ENCODE peak calls at places on chromosomes 16 and 17, in nine cellular contexts. One of them, this sample, is unnamed.

GRCh38 chr17:63568563-63568962 is 18.3 kb downstream of the DCAF7 start:
- DNase-seq in hepatocyte: no peak
- DNase-seq in GM03348: no peak
- DNase-seq in germinal center: no peak
- DNase-seq in stimulated activated CD4-positive, alpha-beta T cell treated with anti-CD3 and anti-CD28 coated beads, TNF-alpha, amount 100 ng/mL, for 24 hours: no peak
- DNase-seq in fibroblast of the aortic adventitia: no peak
- DNase-seq in stimulated activated naive CD8-positive, alpha-beta T cell treated with anti-CD3 and anti-CD28 coated beads, Interleukin-15, amount 100 ng/mL, for 72 hours: no peak
- DNase-seq in amniotic stem cell: no peak
- DNase-seq in activated naive CD8-positive, alpha-beta T cell treated with anti-CD3 and anti-CD28 coated beads, Interleukin-2, amount 50 U/mL, for 24 hours: no peak
- DNase-seq in this sample: no peak

GRCh38 chr17:49925916-49926315 is 43.1 kb upstream of the DLX4 start:
- DNase-seq in hepatocyte: no peak
- DNase-seq in GM03348: peak
- DNase-seq in germinal center: no peak
- DNase-seq in stimulated activated CD4-positive, alpha-beta T cell treated with anti-CD3 and anti-CD28 coated beads, TNF-alpha, amount 100 ng/mL, for 24 hours: no peak
- DNase-seq in fibroblast of the aortic adventitia: peak
- DNase-seq in stimulated activated naive CD8-positive, alpha-beta T cell treated with anti-CD3 and anti-CD28 coated beads, Interleukin-15, amount 100 ng/mL, for 72 hours: no peak
- DNase-seq in amniotic stem cell: no peak
- DNase-seq in activated naive CD8-positive, alpha-beta T cell treated with anti-CD3 and anti-CD28 coated beads, Interleukin-2, amount 50 U/mL, for 24 hours: no peak
- DNase-seq in this sample: no peak

GRCh38 chr16:85709766-85710423 is 21.1 kb upstream of the GINS2 start:
- DNase-seq in hepatocyte: no peak
- DNase-seq in GM03348: no peak
- DNase-seq in germinal center: no peak
- DNase-seq in stimulated activated CD4-positive, alpha-beta T cell treated with anti-CD3 and anti-CD28 coated beads, TNF-alpha, amount 100 ng/mL, for 24 hours: no peak
- DNase-seq in fibroblast of the aortic adventitia: no peak
- DNase-seq in stimulated activated naive CD8-positive, alpha-beta T cell treated with anti-CD3 and anti-CD28 coated beads, Interleukin-15, amount 100 ng/mL, for 72 hours: no peak
- DNase-seq in amniotic stem cell: no peak
- DNase-seq in activated naive CD8-positive, alpha-beta T cell treated with anti-CD3 and anti-CD28 coated beads, Interleukin-2, amount 50 U/mL, for 24 hours: no peak
- DNase-seq in this sample: peak

GRCh38 chr16:1839554-1839953 is 12.5 kb downstream of the FAHD1 start:
- DNase-seq in hepatocyte: no peak
- DNase-seq in GM03348: peak
- DNase-seq in germinal center: no peak
- DNase-seq in stimulated activated CD4-positive, alpha-beta T cell treated with anti-CD3 and anti-CD28 coated beads, TNF-alpha, amount 100 ng/mL, for 24 hours: no peak
- DNase-seq in fibroblast of the aortic adventitia: peak
- DNase-seq in stimulated activated naive CD8-positive, alpha-beta T cell treated with anti-CD3 and anti-CD28 coated beads, Interleukin-15, amount 100 ng/mL, for 72 hours: no peak
- DNase-seq in amniotic stem cell: no peak
- DNase-seq in activated naive CD8-positive, alpha-beta T cell treated with anti-CD3 and anti-CD28 coated beads, Interleukin-2, amount 50 U/mL, for 24 hours: no peak
- DNase-seq in this sample: no peak

GRCh38 chr17:33124871-33125551 is 133.4 kb downstream of the SPACA3 start:
- DNase-seq in hepatocyte: no peak
- DNase-seq in GM03348: no peak
- DNase-seq in germinal center: no peak
- DNase-seq in stimulated activated CD4-positive, alpha-beta T cell treated with anti-CD3 and anti-CD28 coated beads, TNF-alpha, amount 100 ng/mL, for 24 hours: no peak
- DNase-seq in fibroblast of the aortic adventitia: no peak
- DNase-seq in stimulated activated naive CD8-positive, alpha-beta T cell treated with anti-CD3 and anti-CD28 coated beads, Interleukin-15, amount 100 ng/mL, for 72 hours: no peak
- DNase-seq in amniotic stem cell: no peak
- DNase-seq in activated naive CD8-positive, alpha-beta T cell treated with anti-CD3 and anti-CD28 coated beads, Interleukin-2, amount 50 U/mL, for 24 hours: no peak
- DNase-seq in this sample: no peak

GRCh38 chr16:27237229-27238015 is 31.1 kb downstream of the NSMCE1 start:
- DNase-seq in hepatocyte: peak
- DNase-seq in GM03348: no peak
- DNase-seq in germinal center: peak
- DNase-seq in stimulated activated CD4-positive, alpha-beta T cell treated with anti-CD3 and anti-CD28 coated beads, TNF-alpha, amount 100 ng/mL, for 24 hours: peak
- DNase-seq in fibroblast of the aortic adventitia: no peak
- DNase-seq in stimulated activated naive CD8-positive, alpha-beta T cell treated with anti-CD3 and anti-CD28 coated beads, Interleukin-15, amount 100 ng/mL, for 72 hours: peak
- DNase-seq in amniotic stem cell: no peak
- DNase-seq in activated naive CD8-positive, alpha-beta T cell treated with anti-CD3 and anti-CD28 coated beads, Interleukin-2, amount 50 U/mL, for 24 hours: peak
- DNase-seq in this sample: peak

GRCh38 chr17:9467518-9467917 is 108.1 kb downstream of the STX8 start:
- DNase-seq in hepatocyte: no peak
- DNase-seq in GM03348: no peak
- DNase-seq in germinal center: no peak
- DNase-seq in stimulated activated CD4-positive, alpha-beta T cell treated with anti-CD3 and anti-CD28 coated beads, TNF-alpha, amount 100 ng/mL, for 24 hours: no peak
- DNase-seq in fibroblast of the aortic adventitia: no peak
- DNase-seq in stimulated activated naive CD8-positive, alpha-beta T cell treated with anti-CD3 and anti-CD28 coated beads, Interleukin-15, amount 100 ng/mL, for 72 hours: no peak
- DNase-seq in amniotic stem cell: no peak
- DNase-seq in activated naive CD8-positive, alpha-beta T cell treated with anti-CD3 and anti-CD28 coated beads, Interleukin-2, amount 50 U/mL, for 24 hours: no peak
- DNase-seq in this sample: no peak

GRCh38 chr16:4550587-4550986 is 5.6 kb upstream of the C16orf96 start:
- DNase-seq in hepatocyte: no peak
- DNase-seq in GM03348: no peak
- DNase-seq in germinal center: no peak
- DNase-seq in stimulated activated CD4-positive, alpha-beta T cell treated with anti-CD3 and anti-CD28 coated beads, TNF-alpha, amount 100 ng/mL, for 24 hours: no peak
- DNase-seq in fibroblast of the aortic adventitia: peak
- DNase-seq in stimulated activated naive CD8-positive, alpha-beta T cell treated with anti-CD3 and anti-CD28 coated beads, Interleukin-15, amount 100 ng/mL, for 72 hours: no peak
- DNase-seq in amniotic stem cell: no peak
- DNase-seq in activated naive CD8-positive, alpha-beta T cell treated with anti-CD3 and anti-CD28 coated beads, Interleukin-2, amount 50 U/mL, for 24 hours: no peak
- DNase-seq in this sample: no peak

GRCh38 chr17:17497065-17497844 is 1.1 kb upstream of the RASD1 start:
- DNase-seq in hepatocyte: no peak
- DNase-seq in GM03348: no peak
- DNase-seq in germinal center: no peak
- DNase-seq in stimulated activated CD4-positive, alpha-beta T cell treated with anti-CD3 and anti-CD28 coated beads, TNF-alpha, amount 100 ng/mL, for 24 hours: no peak
- DNase-seq in fibroblast of the aortic adventitia: peak
- DNase-seq in stimulated activated naive CD8-positive, alpha-beta T cell treated with anti-CD3 and anti-CD28 coated beads, Interleukin-15, amount 100 ng/mL, for 72 hours: no peak
- DNase-seq in amniotic stem cell: no peak
- DNase-seq in activated naive CD8-positive, alpha-beta T cell treated with anti-CD3 and anti-CD28 coated beads, Interleukin-2, amount 50 U/mL, for 24 hours: no peak
- DNase-seq in this sample: no peak

GRCh38 chr17:1515640-1516402 is 591 bp downstream of the INPP5K start:
- DNase-seq in hepatocyte: peak
- DNase-seq in GM03348: peak
- DNase-seq in germinal center: peak
- DNase-seq in stimulated activated CD4-positive, alpha-beta T cell treated with anti-CD3 and anti-CD28 coated beads, TNF-alpha, amount 100 ng/mL, for 24 hours: no peak
- DNase-seq in fibroblast of the aortic adventitia: peak
- DNase-seq in stimulated activated naive CD8-positive, alpha-beta T cell treated with anti-CD3 and anti-CD28 coated beads, Interleukin-15, amount 100 ng/mL, for 72 hours: peak
- DNase-seq in amniotic stem cell: peak
- DNase-seq in activated naive CD8-positive, alpha-beta T cell treated with anti-CD3 and anti-CD28 coated beads, Interleukin-2, amount 50 U/mL, for 24 hours: peak
- DNase-seq in this sample: peak

GRCh38 chr17:73643012-73643845 is 1.0 kb downstream of the SDK2 start:
- DNase-seq in hepatocyte: peak
- DNase-seq in GM03348: peak
- DNase-seq in germinal center: peak
- DNase-seq in stimulated activated CD4-positive, alpha-beta T cell treated with anti-CD3 and anti-CD28 coated beads, TNF-alpha, amount 100 ng/mL, for 24 hours: no peak
- DNase-seq in fibroblast of the aortic adventitia: no peak
- DNase-seq in stimulated activated naive CD8-positive, alpha-beta T cell treated with anti-CD3 and anti-CD28 coated beads, Interleukin-15, amount 100 ng/mL, for 72 hours: peak
- DNase-seq in amniotic stem cell: no peak
- DNase-seq in activated naive CD8-positive, alpha-beta T cell treated with anti-CD3 and anti-CD28 coated beads, Interleukin-2, amount 50 U/mL, for 24 hours: peak
- DNase-seq in this sample: peak

GRCh38 chr16:56915311-56916105 is 16.4 kb upstream of the HERPUD1 start:
- DNase-seq in hepatocyte: no peak
- DNase-seq in GM03348: no peak
- DNase-seq in germinal center: no peak
- DNase-seq in stimulated activated CD4-positive, alpha-beta T cell treated with anti-CD3 and anti-CD28 coated beads, TNF-alpha, amount 100 ng/mL, for 24 hours: no peak
- DNase-seq in fibroblast of the aortic adventitia: peak
- DNase-seq in stimulated activated naive CD8-positive, alpha-beta T cell treated with anti-CD3 and anti-CD28 coated beads, Interleukin-15, amount 100 ng/mL, for 72 hours: no peak
- DNase-seq in amniotic stem cell: no peak
- DNase-seq in activated naive CD8-positive, alpha-beta T cell treated with anti-CD3 and anti-CD28 coated beads, Interleukin-2, amount 50 U/mL, for 24 hours: no peak
- DNase-seq in this sample: peak